ENCODE peak calls at places on chromosomes 5 and 9, in six cellular contexts. T is caudate nucleus, J is HCT116, I is GM12891, F is B cell, A is kidney tubule cell. D is an unnamed sample.

GRCh38 chr5:100889165-100889564 is 13.9 kb downstream of the ST8SIA4 start:
- DNase-seq in T (no peak), J (no peak), I (no peak), F (peak; percentile 44), A (no peak), D (no peak)

GRCh38 chr5:52657231-52657645 is 130.5 kb upstream of the ITGA1 start:
- DNase-seq in T (no peak), J (peak; percentile 42), I (no peak), F (peak; percentile 29), A (peak; percentile 61), D (peak; percentile 22)

GRCh38 chr5:173970878-173971650 is 17.9 kb upstream of the C5orf47 start:
- DNase-seq in T (no peak), J (no peak), I (no peak), F (no peak), A (no peak), D (peak; percentile 13)

GRCh38 chr5:116355819-116356601 is 218.6 kb downstream of the SEMA6A start:
- DNase-seq in T (no peak), J (no peak), I (no peak), F (no peak), A (no peak), D (no peak)

GRCh38 chr9:70257512-70257911 is 1.3 kb upstream of the SMC5 start:
- DNase-seq in T (no peak), J (no peak), I (no peak), F (no peak), A (no peak), D (no peak)

GRCh38 chr5:168123853-168124528 is 167.5 kb upstream of the WWC1 start:
- DNase-seq in T (no peak), J (no peak), I (peak; percentile 32), F (no peak), A (no peak), D (peak; percentile 75)

GRCh38 chr9:134759001-134759607 is 117.5 kb downstream of the COL5A1 start:
- DNase-seq in T (no peak), J (no peak), I (no peak), F (no peak), A (no peak), D (no peak)

GRCh38 chr5:114362197-114362976 is 517 bp downstream of the KCNN2 start:
- DNase-seq in T (no peak), J (no peak), I (peak; percentile 46), F (peak; percentile 1), A (peak; percentile 42), D (peak; percentile 47)

GRCh38 chr5:51347704-51348103 is 35.5 kb upstream of the ISL1 start:
- DNase-seq in T (no peak), J (peak; percentile 12), I (no peak), F (no peak), A (peak; percentile 19), D (no peak)

GRCh38 chr5:169433221-169433651 is 132.3 kb upstream of the SLIT3 start:
- DNase-seq in T (no peak), J (no peak), I (no peak), F (no peak), A (no peak), D (no peak)

GRCh38 chr5:142152383-142152730 is 43.8 kb downstream of the NDFIP1 start:
- DNase-seq in T (no peak), J (peak; percentile 26), I (no peak), F (no peak), A (no peak), D (no peak)

GRCh38 chr9:27485158-27485557 is 38.9 kb upstream of the IFNK start:
- DNase-seq in T (no peak), J (no peak), I (peak; percentile 25), F (peak; percentile 74), A (no peak), D (no peak)

GRCh38 chr9:37984672-37985611 is 81.0 kb upstream of the SLC25A51 start:
- DNase-seq in T (no peak), J (no peak), I (no peak), F (no peak), A (peak; percentile 54), D (no peak)

GRCh38 chr5:145293716-145294115 is 541.4 kb downstream of the PRELID2 start:
- DNase-seq in T (no peak), J (no peak), I (no peak), F (no peak), A (peak; percentile 23), D (no peak)

GRCh38 chr9:113748135-113748534 is 128.0 kb upstream of the ZNF618 start:
- DNase-seq in T (no peak), J (no peak), I (no peak), F (no peak), A (no peak), D (no peak)

GRCh38 chr9:18075253-18075977 is 398.5 kb upstream of the ADAMTSL1 start:
- DNase-seq in T (no peak), J (no peak), I (no peak), F (no peak), A (no peak), D (no peak)

GRCh38 chr9:93130861-93131481 is 3.1 kb downstream of the NINJ1 start:
- DNase-seq in T (no peak), J (no peak), I (no peak), F (no peak), A (no peak), D (no peak)

GRCh38 chr5:161513952-161514351 is 32.6 kb downstream of the GABRB2 start:
- DNase-seq in T (no peak), J (no peak), I (no peak), F (no peak), A (no peak), D (no peak)

GRCh38 chr9:7338586-7339281 is 460.8 kb downstream of the DMAC1 start:
- DNase-seq in T (no peak), J (no peak), I (no peak), F (no peak), A (no peak), D (no peak)

GRCh38 chr9:19154135-19154612 is 26.9 kb upstream of the PLIN2 start:
- DNase-seq in T (no peak), J (no peak), I (no peak), F (no peak), A (peak; percentile 70), D (no peak)

GRCh38 chr9:128927731-128928411 is 7.1 kb downstream of the PHYHD1 start:
- DNase-seq in T (peak; percentile 38), J (peak; percentile 42), I (no peak), F (peak; percentile 68), A (peak; percentile 65), D (peak; percentile 81)

GRCh38 chr5:181261320-181262085 is 560 bp upstream of the TRIM52 start:
- DNase-seq in T (no peak), J (peak; percentile 48), I (peak; percentile 52), F (peak; percentile 84), A (peak; percentile 74), D (peak; percentile 77)

GRCh38 chr5:79582186-79582585 is 30.1 kb upstream of the TENT2 start:
- DNase-seq in T (no peak), J (no peak), I (no peak), F (no peak), A (no peak), D (no peak)

GRCh38 chr5:120614512-120614911 is 150.4 kb downstream of the PRR16 start:
- DNase-seq in T (no peak), J (no peak), I (no peak), F (no peak), A (peak; percentile 72), D (no peak)

GRCh38 chr9:114434878-114435311 is 47.1 kb upstream of the AKNA start:
- DNase-seq in T (peak; percentile 12), J (peak; percentile 35), I (peak; percentile 35), F (peak; percentile 66), A (peak; percentile 43), D (peak; percentile 66)

GRCh38 chr5:125348221-125348692 is 601.8 kb upstream of the ZNF608 start:
- DNase-seq in T (no peak), J (no peak), I (no peak), F (no peak), A (no peak), D (no peak)

GRCh38 chr5:181259283-181259682 is 1.7 kb downstream of the TRIM52 start:
- DNase-seq in T (no peak), J (no peak), I (no peak), F (no peak), A (no peak), D (no peak)

GRCh38 chr5:91386120-91386519 is 3.0 kb upstream of the ARRDC3 start:
- DNase-seq in T (no peak), J (no peak), I (no peak), F (no peak), A (peak; percentile 8), D (no peak)

GRCh38 chr5:120327180-120327579 is 136.9 kb upstream of the PRR16 start:
- DNase-seq in T (no peak), J (no peak), I (no peak), F (no peak), A (no peak), D (no peak)

D was measured in GM13976.